ENCODE peak calls at places on chromosomes 11 and 22, in seven cellular contexts. One of them, this sample, is unnamed.

GRCh38 chr11:61488651-61489291 is 19.8 kb upstream of the LRRC10B start:
- DNase-seq in fibroblast of lung: peak
- DNase-seq in psoas muscle: peak
- DNase-seq in nephron progenitor cell: peak
- DNase-seq in DND-41: no peak
- DNase-seq in A549: no peak
- DNase-seq in glutamatergic neuron: peak
- DNase-seq in this sample: no peak

GRCh38 chr11:1152316-1153104 is 5.2 kb upstream of the MUC5AC start:
- DNase-seq in A549: peak
- DNase-seq in fibroblast of lung: peak
- DNase-seq in nephron progenitor cell: no peak
- DNase-seq in glutamatergic neuron: peak
- DNase-seq in psoas muscle: peak
- DNase-seq in DND-41: no peak
- DNase-seq in this sample: peak

GRCh38 chr11:76803811-76804600 is 20.9 kb downstream of the TSKU start:
- DNase-seq in fibroblast of lung: peak
- DNase-seq in A549: peak
- DNase-seq in glutamatergic neuron: no peak
- DNase-seq in DND-41: peak
- DNase-seq in psoas muscle: no peak
- DNase-seq in nephron progenitor cell: no peak
- DNase-seq in this sample: peak

GRCh38 chr11:11567862-11568650 is 53.7 kb downstream of the GALNT18 start:
- DNase-seq in nephron progenitor cell: no peak
- DNase-seq in fibroblast of lung: peak
- DNase-seq in glutamatergic neuron: no peak
- DNase-seq in A549: no peak
- DNase-seq in DND-41: no peak
- DNase-seq in psoas muscle: no peak
- DNase-seq in this sample: peak

GRCh38 chr11:61891331-61892084 is at the start of gene FADS3:
- DNase-seq in A549: peak
- DNase-seq in psoas muscle: peak
- DNase-seq in glutamatergic neuron: peak
- DNase-seq in fibroblast of lung: peak
- DNase-seq in nephron progenitor cell: peak
- DNase-seq in DND-41: peak
- DNase-seq in this sample: peak

GRCh38 chr11:84558085-84558905 is 1068.8 kb downstream of the DLG2 start:
- DNase-seq in psoas muscle: no peak
- DNase-seq in DND-41: peak
- DNase-seq in fibroblast of lung: peak
- DNase-seq in glutamatergic neuron: peak
- DNase-seq in nephron progenitor cell: peak
- DNase-seq in A549: peak
- DNase-seq in this sample: peak

GRCh38 chr22:27207907-27208306 is 550.5 kb downstream of the MIAT start:
- DNase-seq in psoas muscle: peak
- DNase-seq in nephron progenitor cell: no peak
- DNase-seq in A549: peak
- DNase-seq in fibroblast of lung: no peak
- DNase-seq in glutamatergic neuron: peak
- DNase-seq in DND-41: no peak
- DNase-seq in this sample: no peak

GRCh38 chr11:5808500-5809121 is at the start of gene OR52N2:
- DNase-seq in psoas muscle: peak
- DNase-seq in DND-41: peak
- DNase-seq in A549: peak
- DNase-seq in fibroblast of lung: peak
- DNase-seq in glutamatergic neuron: peak
- DNase-seq in nephron progenitor cell: peak
- DNase-seq in this sample: peak

GRCh38 chr22:45008853-45009751 is 703 bp downstream of the PHF21B start:
- DNase-seq in A549: peak
- DNase-seq in DND-41: peak
- DNase-seq in glutamatergic neuron: peak
- DNase-seq in fibroblast of lung: no peak
- DNase-seq in nephron progenitor cell: peak
- DNase-seq in psoas muscle: peak
- DNase-seq in this sample: no peak

GRCh38 chr11:131598305-131598704 is 227.9 kb downstream of the NTM start:
- DNase-seq in nephron progenitor cell: no peak
- DNase-seq in glutamatergic neuron: no peak
- DNase-seq in fibroblast of lung: no peak
- DNase-seq in DND-41: no peak
- DNase-seq in psoas muscle: no peak
- DNase-seq in A549: no peak
- DNase-seq in this sample: no peak

GRCh38 chr11:120235024-120235628 is 4.8 kb upstream of the POU2F3 start:
- DNase-seq in A549: peak
- DNase-seq in psoas muscle: no peak
- DNase-seq in DND-41: peak
- DNase-seq in fibroblast of lung: peak
- DNase-seq in nephron progenitor cell: peak
- DNase-seq in glutamatergic neuron: peak
- DNase-seq in this sample: peak

GRCh38 chr11:6640985-6641701 is 14.5 kb downstream of the DCHS1 start:
- DNase-seq in nephron progenitor cell: no peak
- DNase-seq in glutamatergic neuron: no peak
- DNase-seq in A549: no peak
- DNase-seq in DND-41: no peak
- DNase-seq in psoas muscle: no peak
- DNase-seq in fibroblast of lung: no peak
- DNase-seq in this sample: no peak

GRCh38 chr11:130423541-130424155 is 4.8 kb downstream of the ADAMTS8 start:
- DNase-seq in A549: no peak
- DNase-seq in fibroblast of lung: no peak
- DNase-seq in glutamatergic neuron: no peak
- DNase-seq in psoas muscle: no peak
- DNase-seq in nephron progenitor cell: no peak
- DNase-seq in DND-41: no peak
- DNase-seq in this sample: no peak

GRCh38 chr22:46183733-46184132 is 33.4 kb downstream of the PPARA start:
- DNase-seq in DND-41: no peak
- DNase-seq in nephron progenitor cell: no peak
- DNase-seq in glutamatergic neuron: no peak
- DNase-seq in fibroblast of lung: no peak
- DNase-seq in A549: no peak
- DNase-seq in psoas muscle: no peak
- DNase-seq in this sample: no peak

GRCh38 chr22:28043269-28043668 is 124.2 kb upstream of the PITPNB start:
- DNase-seq in psoas muscle: no peak
- DNase-seq in A549: no peak
- DNase-seq in fibroblast of lung: no peak
- DNase-seq in nephron progenitor cell: no peak
- DNase-seq in glutamatergic neuron: no peak
- DNase-seq in DND-41: no peak
- DNase-seq in this sample: no peak

GRCh38 chr22:32698926-32699619 is 102.4 kb upstream of the TIMP3 start:
- DNase-seq in fibroblast of lung: no peak
- DNase-seq in A549: no peak
- DNase-seq in DND-41: no peak
- DNase-seq in glutamatergic neuron: no peak
- DNase-seq in nephron progenitor cell: no peak
- DNase-seq in psoas muscle: peak
- DNase-seq in this sample: no peak

GRCh38 chr22:43399338-43399979 is 12.4 kb upstream of the MPPED1 start:
- DNase-seq in glutamatergic neuron: no peak
- DNase-seq in DND-41: no peak
- DNase-seq in fibroblast of lung: no peak
- DNase-seq in A549: no peak
- DNase-seq in psoas muscle: no peak
- DNase-seq in nephron progenitor cell: no peak
- DNase-seq in this sample: no peak

GRCh38 chr11:114440971-114441810 is 1.9 kb downstream of the REXO2 start:
- DNase-seq in DND-41: no peak
- DNase-seq in nephron progenitor cell: no peak
- DNase-seq in psoas muscle: no peak
- DNase-seq in A549: no peak
- DNase-seq in glutamatergic neuron: no peak
- DNase-seq in fibroblast of lung: peak
- DNase-seq in this sample: no peak

GRCh38 chr11:114438303-114438702 is 964 bp upstream of the REXO2 start:
- DNase-seq in fibroblast of lung: no peak
- DNase-seq in glutamatergic neuron: no peak
- DNase-seq in nephron progenitor cell: no peak
- DNase-seq in psoas muscle: no peak
- DNase-seq in A549: no peak
- DNase-seq in DND-41: no peak
- DNase-seq in this sample: no peak

GRCh38 chr11:114441921-114442320 is 2.7 kb downstream of the REXO2 start:
- DNase-seq in fibroblast of lung: no peak
- DNase-seq in A549: no peak
- DNase-seq in nephron progenitor cell: no peak
- DNase-seq in psoas muscle: no peak
- DNase-seq in glutamatergic neuron: no peak
- DNase-seq in DND-41: no peak
- DNase-seq in this sample: no peak

GRCh38 chr11:114439229-114440120 is at the start of gene REXO2:
- DNase-seq in A549: peak
- DNase-seq in psoas muscle: peak
- DNase-seq in nephron progenitor cell: peak
- DNase-seq in fibroblast of lung: peak
- DNase-seq in DND-41: peak
- DNase-seq in glutamatergic neuron: peak
- DNase-seq in this sample: peak

GRCh38 chr11:114440121-114440860 is 1.0 kb downstream of the REXO2 start:
- DNase-seq in A549: no peak
- DNase-seq in glutamatergic neuron: no peak
- DNase-seq in nephron progenitor cell: no peak
- DNase-seq in fibroblast of lung: peak
- DNase-seq in psoas muscle: no peak
- DNase-seq in DND-41: no peak
- DNase-seq in this sample: no peak
- TF ChIP-seq CTCF in A549: no peak
- TF ChIP-seq CTCF in glutamatergic neuron: no peak
- TF ChIP-seq CTCF in nephron progenitor cell: no peak
- TF ChIP-seq CTCF in fibroblast of lung: no peak
- TF ChIP-seq CTCF in psoas muscle: no peak
- TF ChIP-seq CTCF in DND-41: no peak
- TF ChIP-seq CTCF in this sample: no peak

GRCh38 chr11:94998285-94998684 is 24.8 kb downstream of the KDM4D start:
- DNase-seq in glutamatergic neuron: no peak
- DNase-seq in psoas muscle: no peak
- DNase-seq in A549: no peak
- DNase-seq in DND-41: no peak
- DNase-seq in nephron progenitor cell: no peak
- DNase-seq in fibroblast of lung: no peak
- DNase-seq in this sample: no peak

GRCh38 chr11:94993400-94993943 is 20.0 kb downstream of the KDM4D start:
- DNase-seq in A549: no peak
- DNase-seq in psoas muscle: no peak
- DNase-seq in glutamatergic neuron: no peak
- DNase-seq in DND-41: no peak
- DNase-seq in nephron progenitor cell: no peak
- DNase-seq in fibroblast of lung: no peak
- DNase-seq in this sample: no peak

GRCh38 chr11:94997437-94997836 is 23.9 kb downstream of the KDM4D start:
- DNase-seq in A549: no peak
- DNase-seq in fibroblast of lung: no peak
- DNase-seq in nephron progenitor cell: no peak
- DNase-seq in DND-41: no peak
- DNase-seq in psoas muscle: no peak
- DNase-seq in glutamatergic neuron: no peak
- DNase-seq in this sample: no peak
- TF ChIP-seq CTCF in A549: no peak
- TF ChIP-seq CTCF in fibroblast of lung: peak
- TF ChIP-seq CTCF in nephron progenitor cell: no peak
- TF ChIP-seq CTCF in DND-41: no peak
- TF ChIP-seq CTCF in psoas muscle: no peak
- TF ChIP-seq CTCF in glutamatergic neuron: peak
- TF ChIP-seq CTCF in this sample: no peak

GRCh38 chr11:13375798-13376197 is 87.2 kb downstream of the BTBD10 start:
- DNase-seq in DND-41: no peak
- DNase-seq in glutamatergic neuron: no peak
- DNase-seq in nephron progenitor cell: no peak
- DNase-seq in psoas muscle: no peak
- DNase-seq in A549: no peak
- DNase-seq in fibroblast of lung: no peak
- DNase-seq in this sample: no peak

GRCh38 chr11:13380731-13381130 is 82.3 kb downstream of the BTBD10 start:
- DNase-seq in psoas muscle: no peak
- DNase-seq in DND-41: no peak
- DNase-seq in fibroblast of lung: no peak
- DNase-seq in glutamatergic neuron: no peak
- DNase-seq in nephron progenitor cell: no peak
- DNase-seq in A549: no peak
- DNase-seq in this sample: no peak

GRCh38 chr11:13376838-13377237 is 86.2 kb downstream of the BTBD10 start:
- DNase-seq in A549: no peak
- DNase-seq in psoas muscle: no peak
- DNase-seq in DND-41: no peak
- DNase-seq in glutamatergic neuron: no peak
- DNase-seq in nephron progenitor cell: no peak
- DNase-seq in fibroblast of lung: no peak
- DNase-seq in this sample: no peak

GRCh38 chr11:13376402-13376801 is 86.6 kb downstream of the BTBD10 start:
- DNase-seq in A549: no peak
- DNase-seq in glutamatergic neuron: no peak
- DNase-seq in psoas muscle: no peak
- DNase-seq in nephron progenitor cell: no peak
- DNase-seq in fibroblast of lung: no peak
- DNase-seq in DND-41: no peak
- DNase-seq in this sample: no peak

GRCh38 chr11:13378316-13378715 is 84.7 kb downstream of the BTBD10 start:
- DNase-seq in fibroblast of lung: no peak
- DNase-seq in glutamatergic neuron: no peak
- DNase-seq in nephron progenitor cell: no peak
- DNase-seq in psoas muscle: no peak
- DNase-seq in DND-41: no peak
- DNase-seq in A549: no peak
- DNase-seq in this sample: no peak
- TF ChIP-seq CTCF in fibroblast of lung: no peak
- TF ChIP-seq CTCF in glutamatergic neuron: no peak
- TF ChIP-seq CTCF in nephron progenitor cell: no peak
- TF ChIP-seq CTCF in psoas muscle: no peak
- TF ChIP-seq CTCF in DND-41: no peak
- TF ChIP-seq CTCF in A549: no peak
- TF ChIP-seq CTCF in this sample: no peak

GRCh38 chr11:28834877-28835276 is 726.7 kb downstream of the METTL15 start:
- DNase-seq in A549: no peak
- DNase-seq in psoas muscle: no peak
- DNase-seq in DND-41: no peak
- DNase-seq in fibroblast of lung: peak
- DNase-seq in glutamatergic neuron: no peak
- DNase-seq in nephron progenitor cell: no peak
- DNase-seq in this sample: no peak
- TF ChIP-seq CTCF in A549: no peak
- TF ChIP-seq CTCF in psoas muscle: no peak
- TF ChIP-seq CTCF in DND-41: no peak
- TF ChIP-seq CTCF in fibroblast of lung: no peak
- TF ChIP-seq CTCF in glutamatergic neuron: no peak
- TF ChIP-seq CTCF in nephron progenitor cell: no peak
- TF ChIP-seq CTCF in this sample: no peak

GRCh38 chr22:39427751-39428596 is 28.4 kb downstream of the TAB1 start:
- DNase-seq in nephron progenitor cell: no peak
- DNase-seq in glutamatergic neuron: no peak
- DNase-seq in fibroblast of lung: no peak
- DNase-seq in psoas muscle: peak
- DNase-seq in DND-41: no peak
- DNase-seq in A549: no peak
- DNase-seq in this sample: no peak
- TF ChIP-seq CTCF in nephron progenitor cell: no peak
- TF ChIP-seq CTCF in glutamatergic neuron: no peak
- TF ChIP-seq CTCF in fibroblast of lung: no peak
- TF ChIP-seq CTCF in psoas muscle: no peak
- TF ChIP-seq CTCF in DND-41: no peak
- TF ChIP-seq CTCF in A549: no peak
- TF ChIP-seq CTCF in this sample: no peak

GRCh38 chr11:126628450-126628789 is 272.9 kb downstream of the ST3GAL4 start:
- DNase-seq in glutamatergic neuron: no peak
- DNase-seq in A549: no peak
- DNase-seq in fibroblast of lung: no peak
- DNase-seq in psoas muscle: no peak
- DNase-seq in DND-41: no peak
- DNase-seq in nephron progenitor cell: no peak
- DNase-seq in this sample: no peak
- TF ChIP-seq CTCF in glutamatergic neuron: no peak
- TF ChIP-seq CTCF in A549: no peak
- TF ChIP-seq CTCF in fibroblast of lung: no peak
- TF ChIP-seq CTCF in psoas muscle: no peak
- TF ChIP-seq CTCF in DND-41: no peak
- TF ChIP-seq CTCF in nephron progenitor cell: no peak
- TF ChIP-seq CTCF in this sample: no peak